ENCODE peak calls at places on chromosomes 11 and 22, in four cellular contexts. A is activated effector memory CD4-positive, alpha-beta T cell treated with anti-CD3 and anti-CD28 coated beads, Interleukin-2, amount 50 U/mL, for 16 hours; G is HS-27A; L is NCI-H526 treated with DMSO at 0.1 percent for 48 hours. J is an unnamed sample.

GRCh38 chr11:112785717-112786116 is 175.5 kb upstream of the NCAM1 start:
- DNase-seq in G (no peak), A (no peak), L (no peak), J (no peak)

GRCh38 chr11:68214173-68215086 is 1.3 kb upstream of the KMT5B start:
- DNase-seq in G (no peak), L (peak), A (no peak), J (no peak)

GRCh38 chr11:115264278-115264677 is 239.9 kb downstream of the CADM1 start:
- DNase-seq in G (no peak), A (no peak), L (peak), J (no peak)

GRCh38 chr11:75966546-75967287 is 151.7 kb downstream of the UVRAG start:
- DNase-seq in L (no peak), A (no peak), G (peak), J (no peak)

GRCh38 chr11:120372296-120372695 is 36.1 kb downstream of the ARHGEF12 start:
- DNase-seq in L (peak), A (no peak), G (no peak), J (no peak)

GRCh38 chr11:69166186-69167115 is 10.7 kb downstream of the SMIM38 start:
- DNase-seq in G (peak), L (no peak), A (peak), J (no peak)

GRCh38 chr11:94528551-94528950 is 15.2 kb upstream of the FUT4 start:
- DNase-seq in G (no peak), L (no peak), A (no peak), J (no peak)

GRCh38 chr22:23305922-23306374 is 125.6 kb downstream of the BCR start:
- DNase-seq in G (no peak), A (peak), L (no peak), J (peak)

J was measured in caudate nucleus.